ENCODE peak calls at places on chromosomes 3 and 15, in four cellular contexts. One of them, this sample, is unnamed.

GRCh38 chr3:86969500-86970189 is 21.3 kb downstream of the VGLL3 start:
- DNase-seq in SK-N-SH: peak; percentile 42
- DNase-seq in WTC11: peak; percentile 66
- DNase-seq in HepG2: peak; percentile 19
- DNase-seq in this sample: peak; percentile 56

GRCh38 chr3:133928136-133928893 is 32.6 kb upstream of the RAB6B start:
- DNase-seq in HepG2: no peak
- DNase-seq in SK-N-SH: no peak
- DNase-seq in WTC11: no peak
- DNase-seq in this sample: no peak

GRCh38 chr3:130850044-130850797 is 43.7 kb upstream of the ATP2C1 start:
- DNase-seq in HepG2: no peak
- DNase-seq in WTC11: no peak
- DNase-seq in SK-N-SH: peak; percentile 38
- DNase-seq in this sample: peak; percentile 92

GRCh38 chr15:89964555-89964954 is 36.6 kb upstream of the ZNF710 start:
- DNase-seq in HepG2: no peak
- DNase-seq in WTC11: no peak
- DNase-seq in SK-N-SH: no peak
- DNase-seq in this sample: no peak

GRCh38 chr3:134364061-134364935 is 9.9 kb downstream of the AMOTL2 start:
- DNase-seq in HepG2: no peak
- DNase-seq in SK-N-SH: peak; percentile 92
- DNase-seq in WTC11: peak; percentile 96
- DNase-seq in this sample: peak; percentile 52

GRCh38 chr3:28326458-28326926 is 22.0 kb upstream of the ZCWPW2 start:
- DNase-seq in SK-N-SH: no peak
- DNase-seq in WTC11: no peak
- DNase-seq in HepG2: no peak
- DNase-seq in this sample: no peak

GRCh38 chr15:69973102-69973714 is 124.5 kb downstream of the TLE3 start:
- DNase-seq in SK-N-SH: no peak
- DNase-seq in HepG2: peak; percentile 23
- DNase-seq in WTC11: no peak
- DNase-seq in this sample: peak; percentile 16

GRCh38 chr15:96358795-96359190 is 28.3 kb downstream of the NR2F2 start:
- DNase-seq in HepG2: no peak
- DNase-seq in WTC11: no peak
- DNase-seq in SK-N-SH: peak; percentile 17
- DNase-seq in this sample: no peak

GRCh38 chr3:23662079-23662617 is 143.6 kb upstream of the UBE2E1 start:
- DNase-seq in SK-N-SH: no peak
- DNase-seq in WTC11: no peak
- DNase-seq in HepG2: no peak
- DNase-seq in this sample: no peak

GRCh38 chr3:62795978-62796635 is 79.1 kb downstream of the CADPS start:
- DNase-seq in HepG2: no peak
- DNase-seq in WTC11: no peak
- DNase-seq in SK-N-SH: no peak
- DNase-seq in this sample: no peak

GRCh38 chr15:31083394-31083790 is 18.1 kb downstream of the TRPM1 start:
- DNase-seq in HepG2: peak; percentile 48
- DNase-seq in WTC11: no peak
- DNase-seq in SK-N-SH: peak; percentile 54
- DNase-seq in this sample: no peak

DNA sequence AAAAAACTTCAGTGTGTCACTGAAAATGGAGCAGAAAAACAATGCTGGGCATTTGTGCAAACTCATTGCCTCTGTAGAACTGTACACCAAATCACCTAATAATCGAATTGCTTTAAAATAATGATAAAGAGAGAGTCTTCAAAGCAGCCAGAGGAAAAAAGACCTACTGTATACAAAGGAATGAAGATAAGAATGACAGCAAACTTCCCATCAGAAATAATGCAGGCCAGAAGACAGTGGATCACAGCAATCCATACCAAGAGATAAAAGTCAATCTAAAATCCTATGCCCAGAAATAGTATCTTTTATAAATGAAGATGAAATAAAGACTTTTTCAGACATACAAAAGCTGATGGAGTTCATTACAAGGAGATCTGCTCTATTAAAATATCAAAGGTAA is 134.7 kb upstream of the VEPH1 start:
- DNase-seq in WTC11: no peak
- DNase-seq in HepG2: no peak
- DNase-seq in SK-N-SH: no peak
- DNase-seq in this sample: no peak
- TF ChIP-seq FOXJ3 in WTC11: no peak
- TF ChIP-seq FOXJ3 in HepG2: no peak
- TF ChIP-seq FOXJ3 in SK-N-SH: no peak
- TF ChIP-seq FOXJ3 in this sample: no peak

GRCh38 chr15:29593629-29594028 is 228.6 kb downstream of the TJP1 start:
- DNase-seq in WTC11: no peak
- DNase-seq in SK-N-SH: no peak
- DNase-seq in HepG2: no peak
- DNase-seq in this sample: no peak

GRCh38 chr15:29593086-29593485 is 229.2 kb downstream of the TJP1 start:
- DNase-seq in WTC11: no peak
- DNase-seq in HepG2: no peak
- DNase-seq in SK-N-SH: no peak
- DNase-seq in this sample: no peak

GRCh38 chr15:29600262-29600661 is 222.0 kb downstream of the TJP1 start:
- DNase-seq in WTC11: no peak
- DNase-seq in HepG2: no peak
- DNase-seq in SK-N-SH: no peak
- DNase-seq in this sample: no peak

GRCh38 chr15:29601811-29602210 is 220.5 kb downstream of the TJP1 start:
- DNase-seq in SK-N-SH: no peak
- DNase-seq in HepG2: no peak
- DNase-seq in WTC11: no peak
- DNase-seq in this sample: no peak

DNA sequence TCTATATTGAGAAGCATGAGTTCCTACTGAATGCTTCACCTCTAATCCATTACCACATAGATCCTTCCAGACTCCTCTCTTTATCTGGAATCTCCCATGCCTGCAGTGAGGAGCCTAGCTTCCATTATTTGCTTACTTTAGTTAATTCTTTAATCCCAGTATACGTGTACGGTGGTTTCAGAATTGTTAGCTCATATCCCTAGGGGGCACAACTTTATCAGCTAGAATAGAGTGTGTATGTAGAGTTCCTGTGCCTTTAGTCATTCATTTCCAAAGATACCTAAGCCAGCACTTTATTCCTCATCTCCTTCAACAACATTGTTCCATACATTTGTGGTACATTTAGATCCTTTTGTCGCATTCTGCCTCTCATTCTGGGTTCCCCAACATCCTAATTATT is 226.0 kb downstream of the TJP1 start:
- DNase-seq in SK-N-SH: no peak
- DNase-seq in WTC11: no peak
- DNase-seq in HepG2: no peak
- DNase-seq in this sample: no peak
- TF ChIP-seq FOXJ3 in SK-N-SH: no peak
- TF ChIP-seq FOXJ3 in WTC11: no peak
- TF ChIP-seq FOXJ3 in HepG2: no peak
- TF ChIP-seq FOXJ3 in this sample: no peak

DNA sequence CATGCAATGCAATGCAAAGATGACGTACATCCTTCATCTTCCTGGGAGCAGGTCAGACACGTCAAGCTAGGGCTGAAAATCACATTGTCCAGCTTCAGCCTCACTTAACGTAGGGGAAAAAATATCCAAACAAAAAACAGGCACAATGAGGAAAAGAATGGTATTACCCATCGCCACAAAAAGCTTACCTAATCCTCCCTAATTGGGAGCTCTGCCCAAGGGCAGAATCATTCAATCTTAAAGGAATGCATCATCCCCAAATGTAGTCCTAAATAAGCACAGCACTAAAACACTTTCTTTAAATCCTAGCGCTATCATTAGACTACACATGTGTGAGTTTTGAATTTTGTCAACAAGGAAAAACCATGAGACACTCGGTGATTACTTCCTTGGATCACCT is 87.6 kb downstream of the ADAMTS9 start:
- DNase-seq in SK-N-SH: no peak
- DNase-seq in WTC11: no peak
- DNase-seq in HepG2: no peak
- DNase-seq in this sample: no peak
- TF ChIP-seq FOXJ3 in SK-N-SH: no peak
- TF ChIP-seq FOXJ3 in WTC11: no peak
- TF ChIP-seq FOXJ3 in HepG2: no peak
- TF ChIP-seq FOXJ3 in this sample: no peak

DNA sequence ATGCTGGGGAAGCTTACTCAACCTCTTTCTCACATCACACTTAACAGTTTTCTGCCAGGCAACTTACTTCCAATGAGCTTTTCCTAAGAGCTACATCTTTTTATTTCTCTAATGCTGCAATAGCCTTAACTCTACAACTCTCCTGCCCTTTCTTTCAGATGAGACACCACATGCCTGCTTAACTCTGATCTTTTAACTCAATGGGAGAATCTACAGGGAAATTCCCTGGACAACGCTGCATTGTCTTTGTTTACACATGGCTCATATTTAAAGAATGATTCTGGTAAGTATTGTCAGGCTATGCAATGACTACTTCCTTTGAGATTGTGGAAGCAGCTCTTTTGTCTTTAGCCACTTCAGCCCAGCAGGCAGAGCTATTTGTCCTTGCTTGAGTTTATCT is 353.1 kb upstream of the BCHE start:
- DNase-seq in SK-N-SH: no peak
- DNase-seq in HepG2: no peak
- DNase-seq in WTC11: no peak
- DNase-seq in this sample: no peak
- TF ChIP-seq FOXJ3 in SK-N-SH: no peak
- TF ChIP-seq FOXJ3 in HepG2: no peak
- TF ChIP-seq FOXJ3 in WTC11: no peak
- TF ChIP-seq FOXJ3 in this sample: no peak

GRCh38 chr3:194083253-194084224 is 52.4 kb upstream of the HES1 start:
- DNase-seq in SK-N-SH: no peak
- DNase-seq in WTC11: no peak
- DNase-seq in HepG2: no peak
- DNase-seq in this sample: peak; percentile 71
- TF ChIP-seq FOXJ3 in SK-N-SH: no peak
- TF ChIP-seq FOXJ3 in WTC11: no peak
- TF ChIP-seq FOXJ3 in HepG2: no peak
- TF ChIP-seq FOXJ3 in this sample: no peak

GRCh38 chr3:186896875-186897274 is 33.5 kb upstream of the ST6GAL1 start:
- DNase-seq in HepG2: no peak
- DNase-seq in WTC11: no peak
- DNase-seq in SK-N-SH: no peak
- DNase-seq in this sample: no peak
- TF ChIP-seq FOXJ3 in HepG2: no peak
- TF ChIP-seq FOXJ3 in WTC11: no peak
- TF ChIP-seq FOXJ3 in SK-N-SH: no peak
- TF ChIP-seq FOXJ3 in this sample: no peak

GRCh38 chr3:140834266-140835037 is 107.2 kb upstream of the SLC25A36 start:
- DNase-seq in HepG2: no peak
- DNase-seq in WTC11: no peak
- DNase-seq in SK-N-SH: no peak
- DNase-seq in this sample: no peak
- TF ChIP-seq FOXJ3 in HepG2: no peak
- TF ChIP-seq FOXJ3 in WTC11: no peak
- TF ChIP-seq FOXJ3 in SK-N-SH: no peak
- TF ChIP-seq FOXJ3 in this sample: no peak

DNA sequence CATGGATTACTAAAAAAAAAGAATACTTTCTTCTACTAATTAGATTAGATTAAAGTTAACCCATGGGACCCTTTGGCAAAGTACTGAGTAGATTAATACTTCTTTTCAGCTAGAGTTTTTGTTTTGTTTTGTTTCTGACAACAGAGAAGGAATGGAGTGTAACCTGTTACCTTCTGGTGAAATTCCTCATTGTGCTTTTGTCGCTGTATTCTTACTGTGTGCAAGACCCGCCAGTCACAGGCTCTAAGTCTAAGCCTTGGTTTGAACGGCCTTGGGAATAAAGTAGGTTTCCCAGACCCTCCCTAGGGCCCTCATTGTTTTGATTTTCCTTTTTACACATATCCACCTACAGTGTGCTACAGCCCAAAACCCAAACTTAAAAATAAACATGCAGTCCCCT is 171.1 kb upstream of the IL12A start:
- DNase-seq in SK-N-SH: no peak
- DNase-seq in HepG2: no peak
- DNase-seq in WTC11: no peak
- DNase-seq in this sample: no peak
- TF ChIP-seq FOXJ3 in SK-N-SH: no peak
- TF ChIP-seq FOXJ3 in HepG2: no peak
- TF ChIP-seq FOXJ3 in WTC11: no peak
- TF ChIP-seq FOXJ3 in this sample: no peak

GRCh38 chr15:80151576-80151975 is 1.2 kb upstream of the FAH start:
- DNase-seq in WTC11: no peak
- DNase-seq in SK-N-SH: no peak
- DNase-seq in HepG2: no peak
- DNase-seq in this sample: no peak
- TF ChIP-seq FOXJ3 in WTC11: no peak
- TF ChIP-seq FOXJ3 in SK-N-SH: no peak
- TF ChIP-seq FOXJ3 in HepG2: no peak
- TF ChIP-seq FOXJ3 in this sample: no peak

GRCh38 chr15:22919171-22919570 is 61.0 kb downstream of the CYFIP1 start:
- DNase-seq in HepG2: no peak
- DNase-seq in WTC11: no peak
- DNase-seq in SK-N-SH: no peak
- DNase-seq in this sample: no peak

GRCh38 chr15:22918596-22919140 is 61.5 kb downstream of the CYFIP1 start:
- DNase-seq in SK-N-SH: no peak
- DNase-seq in WTC11: no peak
- DNase-seq in HepG2: no peak
- DNase-seq in this sample: no peak

GRCh38 chr15:22916606-22917350 is 63.4 kb downstream of the CYFIP1 start:
- DNase-seq in SK-N-SH: no peak
- DNase-seq in WTC11: no peak
- DNase-seq in HepG2: no peak
- DNase-seq in this sample: no peak

GRCh38 chr15:22917556-22917955 is 62.6 kb downstream of the CYFIP1 start:
- DNase-seq in HepG2: no peak
- DNase-seq in SK-N-SH: no peak
- DNase-seq in WTC11: no peak
- DNase-seq in this sample: no peak

DNA sequence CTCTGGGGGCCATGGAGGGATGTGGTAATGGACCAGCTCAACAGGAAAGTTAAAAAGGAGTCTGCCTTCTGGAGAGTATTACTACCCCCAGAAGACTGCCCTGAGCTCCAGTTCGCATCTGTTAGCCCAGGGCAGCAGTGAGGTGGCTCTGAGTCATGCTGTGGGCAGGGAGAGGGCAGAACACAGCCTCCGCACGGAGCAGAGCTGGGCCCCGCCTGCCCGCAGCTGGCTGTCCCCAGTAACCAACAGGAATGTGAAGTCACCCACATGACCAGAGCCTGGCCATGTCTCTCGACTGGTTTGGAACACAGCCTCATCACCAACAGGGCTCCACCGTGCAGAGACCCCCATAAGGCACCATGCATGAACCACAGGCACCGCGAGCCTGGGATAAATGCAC is 62.1 kb downstream of the CYFIP1 start:
- DNase-seq in SK-N-SH: no peak
- DNase-seq in HepG2: no peak
- DNase-seq in WTC11: no peak
- DNase-seq in this sample: no peak
- TF ChIP-seq FOXJ3 in SK-N-SH: no peak
- TF ChIP-seq FOXJ3 in HepG2: no peak
- TF ChIP-seq FOXJ3 in WTC11: no peak
- TF ChIP-seq FOXJ3 in this sample: no peak